ENCODE peak calls at places on chromosomes 11 and 22, in eight cellular contexts. N, Q, D, V, H, G, T and X are unnamed samples.

GRCh38 chr22:42725606-42726355 is 5.1 kb upstream of the A4GALT start:
- DNase-seq in N (no peak), Q (no peak), D (no peak), V (no peak), H (no peak), G (no peak), T (no peak), X (peak)

GRCh38 chr11:120523196-120523595 is 11.6 kb downstream of the GRIK4 start:
- DNase-seq in N (no peak), Q (no peak), D (no peak), V (no peak), H (no peak), G (no peak), T (no peak), X (no peak)

GRCh38 chr11:124656759-124657627 is 16.5 kb downstream of the SIAE start:
- DNase-seq in N (no peak), Q (peak), D (peak), V (peak), H (no peak), G (no peak), T (no peak), X (peak)

GRCh38 chr11:45096636-45097035 is 49.8 kb upstream of the PRDM11 start:
- DNase-seq in N (peak), Q (no peak), D (no peak), V (no peak), H (no peak), G (no peak), T (no peak), X (peak)

GRCh38 chr22:36339171-36340065 is 48.3 kb downstream of the MYH9 start:
- DNase-seq in N (no peak), Q (no peak), D (no peak), V (peak), H (peak), G (peak), T (no peak), X (peak)

GRCh38 chr11:12289667-12290476 is 87.5 kb upstream of the PARVA start:
- DNase-seq in N (no peak), Q (no peak), D (no peak), V (no peak), H (no peak), G (no peak), T (no peak), X (no peak)

GRCh38 chr11:2203440-2204259 is 32.0 kb upstream of the TH start:
- DNase-seq in N (no peak), Q (no peak), D (no peak), V (no peak), H (no peak), G (no peak), T (no peak), X (no peak)

GRCh38 chr11:18352581-18352980 is 30.2 kb downstream of the GTF2H1 start:
- DNase-seq in N (no peak), Q (peak), D (no peak), V (peak), H (peak), G (no peak), T (no peak), X (peak)

GRCh38 chr11:75351541-75352416 is at the start of gene ARRB1:
- DNase-seq in N (no peak), Q (no peak), D (peak), V (no peak), H (no peak), G (no peak), T (peak), X (peak)

GRCh38 chr22:37498289-37498909 is 12.2 kb upstream of the MFNG start:
- DNase-seq in N (no peak), Q (no peak), D (peak), V (no peak), H (no peak), G (no peak), T (peak), X (no peak)

GRCh38 chr11:3836903-3837302 is 3.9 kb downstream of the RHOG start:
- DNase-seq in N (no peak), Q (no peak), D (no peak), V (no peak), H (no peak), G (no peak), T (no peak), X (no peak)

GRCh38 chr11:129698212-129698611 is 117.4 kb upstream of the TMEM45B start:
- DNase-seq in N (no peak), Q (no peak), D (no peak), V (no peak), H (no peak), G (no peak), T (no peak), X (no peak)

GRCh38 chr11:109853156-109853776 is 239.9 kb upstream of the ZC3H12C start:
- DNase-seq in N (no peak), Q (peak), D (peak), V (peak), H (peak), G (peak), T (peak), X (peak)

GRCh38 chr11:68206211-68206610 is 6.9 kb downstream of the KMT5B start:
- DNase-seq in N (no peak), Q (peak), D (no peak), V (peak), H (peak), G (peak), T (peak), X (peak)

GRCh38 chr11:72375241-72375640 is 59.1 kb downstream of the CLPB start:
- DNase-seq in N (no peak), Q (no peak), D (no peak), V (no peak), H (no peak), G (no peak), T (no peak), X (no peak)

GRCh38 chr11:118885319-118885718 is 1.6 kb downstream of the CXCR5 start:
- DNase-seq in N (no peak), Q (no peak), D (no peak), V (no peak), H (no peak), G (no peak), T (no peak), X (no peak)

GRCh38 chr11:84117394-84117793 is 831.2 kb upstream of the CCDC90B start:
- DNase-seq in N (no peak), Q (peak), D (no peak), V (peak), H (peak), G (no peak), T (no peak), X (no peak)

GRCh38 chr11:67416416-67417335 is 1.2 kb downstream of the CARNS1 start:
- DNase-seq in N (peak), Q (peak), D (no peak), V (no peak), H (no peak), G (no peak), T (peak), X (peak)

GRCh38 chr11:66958232-66958955 is at the start of gene PC:
- DNase-seq in N (peak), Q (peak), D (peak), V (peak), H (peak), G (peak), T (peak), X (peak)

GRCh38 chr22:49728566-49729271 is 99.0 kb downstream of the BRD1 start:
- DNase-seq in N (no peak), Q (no peak), D (no peak), V (no peak), H (no peak), G (no peak), T (no peak), X (no peak)

GRCh38 chr11:34146411-34146810 is 41.0 kb downstream of the NAT10 start:
- DNase-seq in N (no peak), Q (no peak), D (no peak), V (no peak), H (no peak), G (no peak), T (no peak), X (no peak)

GRCh38 chr11:2091786-2092463 is 47.3 kb downstream of the IGF2 start:
- DNase-seq in N (no peak), Q (no peak), D (no peak), V (no peak), H (no peak), G (no peak), T (no peak), X (no peak)

GRCh38 chr22:44628856-44629255 is 73.1 kb upstream of the PRR5 start:
- DNase-seq in N (no peak), Q (no peak), D (no peak), V (no peak), H (no peak), G (peak), T (no peak), X (no peak)

GRCh38 chr11:128884703-128885338 is 6.3 kb upstream of the KCNJ5 start:
- DNase-seq in N (no peak), Q (peak), D (peak), V (peak), H (peak), G (peak), T (peak), X (peak)

GRCh38 chr22:26414347-26414746 is 14.7 kb upstream of the ASPHD2 start:
- DNase-seq in N (no peak), Q (no peak), D (no peak), V (no peak), H (no peak), G (no peak), T (no peak), X (no peak)

GRCh38 chr11:58629857-58630256 is 7.4 kb downstream of the CNTF start:
- DNase-seq in N (no peak), Q (peak), D (peak), V (peak), H (peak), G (peak), T (peak), X (peak)

GRCh38 chr22:46250783-46251125 is 661 bp upstream of the CDPF1 start:
- DNase-seq in N (no peak), Q (no peak), D (no peak), V (no peak), H (no peak), G (no peak), T (no peak), X (no peak)

GRCh38 chr22:21641417-21641794 is 696 bp upstream of the SDF2L1 start:
- DNase-seq in N (no peak), Q (peak), D (peak), V (peak), H (peak), G (peak), T (peak), X (peak)
- TF ChIP-seq CTCF in N (no peak), Q (peak), D (peak), V (peak), H (peak), G (peak), T (peak), X (peak)

GRCh38 chr11:69449320-69450063 is 32.0 kb upstream of the LINC01488 start:
- DNase-seq in N (peak), Q (no peak), D (peak), V (peak), H (no peak), G (peak), T (no peak), X (peak)

GRCh38 chr11:69448471-69449284 is 32.8 kb upstream of the LINC01488 start:
- DNase-seq in N (no peak), Q (no peak), D (no peak), V (no peak), H (no peak), G (no peak), T (no peak), X (no peak)

GRCh38 chr11:69450857-69451220 is 30.6 kb upstream of the LINC01488 start:
- DNase-seq in N (no peak), Q (no peak), D (no peak), V (no peak), H (no peak), G (no peak), T (no peak), X (no peak)

GRCh38 chr11:69451289-69451688 is 30.2 kb upstream of the LINC01488 start:
- DNase-seq in N (no peak), Q (no peak), D (no peak), V (no peak), H (no peak), G (no peak), T (no peak), X (no peak)

GRCh38 chr11:69450064-69450856 is 31.2 kb upstream of the LINC01488 start:
- DNase-seq in N (no peak), Q (no peak), D (no peak), V (no peak), H (no peak), G (no peak), T (no peak), X (no peak)
- H3K4me3 ChIP-seq in N (no peak), Q (no peak), D (no peak), V (no peak), H (no peak), G (no peak), T (no peak), X (no peak)

GRCh38 chr11:11163256-11163655 is 189.8 kb downstream of the CSNK2A3 start:
- DNase-seq in N (no peak), Q (no peak), D (peak), V (no peak), H (peak), G (peak), T (peak), X (no peak)
- TF ChIP-seq CTCF in N (no peak), Q (no peak), D (peak), V (peak), H (peak), G (no peak), T (no peak), X (no peak)

GRCh38 chr11:134412508-134413333 is 679 bp upstream of the B3GAT1 start:
- DNase-seq in N (no peak), Q (no peak), D (peak), V (no peak), H (no peak), G (no peak), T (no peak), X (no peak)

GRCh38 chr11:134414772-134415765 is 3.0 kb upstream of the B3GAT1 start:
- DNase-seq in N (no peak), Q (no peak), D (peak), V (no peak), H (no peak), G (no peak), T (no peak), X (no peak)

GRCh38 chr11:134414036-134414731 is 2.1 kb upstream of the B3GAT1 start:
- DNase-seq in N (no peak), Q (no peak), D (peak), V (no peak), H (no peak), G (no peak), T (no peak), X (no peak)

GRCh38 chr11:134411887-134412507 is at the start of gene B3GAT1:
- DNase-seq in N (no peak), Q (no peak), D (no peak), V (no peak), H (no peak), G (no peak), T (no peak), X (no peak)

DNA sequence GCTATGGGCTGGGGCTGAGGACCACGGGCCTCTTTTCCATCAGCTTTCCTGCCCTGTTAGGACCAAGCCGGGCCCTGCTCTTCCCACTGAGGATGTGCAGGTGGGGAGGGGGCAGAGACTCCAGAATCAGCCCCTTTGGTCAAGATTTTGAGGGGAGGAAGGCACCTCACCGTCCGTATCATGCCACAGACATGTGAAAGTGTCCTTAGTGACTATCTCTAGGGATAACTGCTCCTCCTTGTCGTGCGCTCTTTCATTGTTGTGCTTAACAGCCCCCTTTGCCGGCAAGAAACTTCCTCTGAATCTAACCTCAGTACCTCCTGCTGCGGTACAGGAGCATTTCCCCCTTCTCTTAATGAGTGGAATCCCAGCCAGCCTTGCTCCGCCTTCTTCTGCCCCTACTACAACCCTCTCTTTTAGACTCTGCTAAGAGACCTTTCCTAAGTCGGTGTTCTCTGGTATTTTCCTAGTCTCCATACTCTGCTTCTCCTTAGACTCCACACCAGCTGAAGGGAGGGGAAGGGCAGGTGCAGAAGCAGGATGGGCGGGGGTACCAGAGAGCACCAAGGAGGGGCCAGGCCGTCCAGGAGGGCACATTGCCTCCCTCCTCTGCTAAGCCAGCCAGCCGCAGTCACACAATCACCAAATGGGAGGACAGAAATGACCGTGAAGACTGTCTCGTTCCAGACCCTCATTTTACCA is 1.4 kb upstream of the B3GAT1 start:
- DNase-seq in N (no peak), Q (no peak), D (no peak), V (no peak), H (no peak), G (no peak), T (no peak), X (no peak)
- H3K4me3 ChIP-seq in N (no peak), Q (no peak), D (peak), V (no peak), H (no peak), G (no peak), T (no peak), X (no peak)

DNA sequence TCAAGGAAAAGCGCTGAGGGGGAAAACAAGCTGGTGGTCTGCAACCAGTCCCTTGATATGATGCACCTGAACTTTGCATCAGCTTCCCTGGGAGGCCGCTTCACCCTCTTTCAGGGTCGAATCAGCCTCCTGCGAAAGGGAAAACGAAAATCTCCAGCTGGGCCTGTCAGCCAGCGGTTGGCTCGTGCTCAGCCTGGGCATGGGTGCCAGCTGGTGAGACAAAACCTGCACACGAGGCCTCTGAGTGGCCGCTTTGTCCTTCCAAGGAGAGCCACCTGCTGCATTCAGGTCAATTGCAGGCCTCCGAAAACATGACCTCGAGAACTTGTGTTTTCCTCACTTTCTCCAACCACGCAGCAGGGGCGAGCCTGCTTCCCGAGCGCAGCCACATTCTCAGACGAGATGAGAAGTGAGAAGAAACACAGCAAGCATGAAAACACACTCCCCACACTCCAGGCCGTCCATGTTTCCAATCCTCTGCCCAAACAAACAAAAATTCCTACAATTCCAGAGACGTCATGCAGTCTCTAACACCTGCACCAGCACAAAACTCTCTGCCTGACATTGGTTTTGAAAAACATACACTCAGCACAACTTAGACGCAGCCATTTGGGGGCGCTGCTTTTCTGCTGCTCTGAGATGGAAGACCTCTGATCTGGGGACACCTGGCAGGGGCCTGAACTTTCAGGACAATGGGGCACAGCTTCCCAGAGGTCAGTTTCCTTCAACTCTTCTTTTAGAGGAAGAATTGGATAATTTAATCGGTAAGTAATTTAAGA is 77.1 kb downstream of the DHCR7 start:
- DNase-seq in N (no peak), Q (no peak), D (no peak), V (no peak), H (no peak), G (no peak), T (no peak), X (no peak)
- TF ChIP-seq CTCF in N (no peak), Q (no peak), D (no peak), V (no peak), H (no peak), G (no peak), T (no peak), X (no peak)

GRCh38 chr11:59755701-59756495 is 722 bp downstream of the STX3 start:
- DNase-seq in N (peak), Q (peak), D (peak), V (peak), H (peak), G (peak), T (peak), X (peak)
- H3K4me3 ChIP-seq in N (peak), Q (peak), D (peak), V (peak), H (peak), G (peak), T (peak), X (peak)